ENCODE peak calls at places on chromosomes 7 and 10, in five cellular contexts. E is brain microvascular endothelial cell, Q is AG04450, A is uterus, X is GM23338. T is an unnamed sample.

GRCh38 chr10:102208311-102209035 is 17.6 kb upstream of the ELOVL3 start:
- DNase-seq in E (no peak), Q (no peak), A (no peak), X (no peak), T (no peak)

GRCh38 chr10:17053061-17053460 is 76.5 kb downstream of the CUBN start:
- DNase-seq in E (no peak), Q (no peak), A (no peak), X (no peak), T (no peak)

GRCh38 chr7:31917256-31917655 is 153.0 kb downstream of the PDE1C start:
- DNase-seq in E (no peak), Q (no peak), A (no peak), X (no peak), T (no peak)

GRCh38 chr10:131819241-131820072 is 81.4 kb upstream of the PPP2R2D start:
- DNase-seq in E (no peak), Q (no peak), A (no peak), X (no peak), T (no peak)

GRCh38 chr10:11373626-11374310 is 237.7 kb downstream of the USP6NL start:
- DNase-seq in E (no peak), Q (no peak), A (no peak), X (no peak), T (no peak)

GRCh38 chr10:18179901-18180300 is 39.7 kb downstream of the CACNB2 start:
- DNase-seq in E (peak), Q (no peak), A (peak), X (no peak), T (peak)

GRCh38 chr7:106283831-106284515 is 810 bp downstream of the NAMPT start:
- DNase-seq in E (peak), Q (no peak), A (peak), X (peak), T (peak)

GRCh38 chr10:60480865-60481563 is 91.3 kb upstream of the ANK3 start:
- DNase-seq in E (peak), Q (peak), A (no peak), X (no peak), T (peak)

GRCh38 chr7:16091951-16092350 is 329.4 kb downstream of the CRPPA start:
- DNase-seq in E (no peak), Q (no peak), A (no peak), X (no peak), T (no peak)

GRCh38 chr7:10579561-10579960 is 394.1 kb upstream of the PHF14 start:
- DNase-seq in E (no peak), Q (no peak), A (no peak), X (no peak), T (no peak)

GRCh38 chr7:137755438-137755837 is 91.3 kb downstream of the DGKI start:
- DNase-seq in E (no peak), Q (no peak), A (no peak), X (no peak), T (no peak)

GRCh38 chr7:122901250-122901649 is 15.0 kb upstream of the CADPS2 start:
- DNase-seq in E (no peak), Q (no peak), A (no peak), X (no peak), T (no peak)

GRCh38 chr10:52318822-52319464 is 4.9 kb downstream of the DKK1 start:
- DNase-seq in E (peak), Q (peak), A (no peak), X (no peak), T (peak)

GRCh38 chr10:11610151-11610854 is 1.1 kb downstream of the USP6NL start:
- DNase-seq in E (no peak), Q (no peak), A (no peak), X (no peak), T (no peak)

GRCh38 chr10:13942030-13942429 is 355.3 kb downstream of the PRPF18 start:
- DNase-seq in E (no peak), Q (no peak), A (no peak), X (no peak), T (no peak)

GRCh38 chr7:6188395-6188794 is 84.0 kb downstream of the CYTH3 start:
- DNase-seq in E (no peak), Q (no peak), A (no peak), X (no peak), T (no peak)

GRCh38 chr10:13104697-13105096 is 4.7 kb downstream of the OPTN start:
- DNase-seq in E (no peak), Q (no peak), A (no peak), X (peak), T (no peak)

GRCh38 chr7:105219771-105220160 is 169.0 kb downstream of the SRPK2 start:
- DNase-seq in E (peak), Q (peak), A (no peak), X (no peak), T (peak)

GRCh38 chr7:14144538-14144937 is 155.1 kb upstream of the ETV1 start:
- DNase-seq in E (no peak), Q (no peak), A (no peak), X (no peak), T (no peak)

GRCh38 chr10:821322-821721 is 110.2 kb downstream of the LARP4B start:
- DNase-seq in E (no peak), Q (no peak), A (no peak), X (no peak), T (no peak)

GRCh38 chr10:91006752-91007346 is 86.0 kb upstream of the ANKRD1 start:
- DNase-seq in E (no peak), Q (no peak), A (no peak), X (no peak), T (no peak)

GRCh38 chr7:119936876-119937275 is 336.1 kb upstream of the KCND2 start:
- DNase-seq in E (no peak), Q (no peak), A (no peak), X (no peak), T (peak)
- H3K4me3 ChIP-seq in E (no peak), Q (no peak), A (no peak), X (no peak), T (no peak)

GRCh38 chr7:129170373-129171021 is 17.9 kb upstream of the SMO start:
- DNase-seq in E (no peak), Q (no peak), A (no peak), X (peak), T (no peak)
- H3K4me3 ChIP-seq in E (no peak), Q (no peak), A (no peak), X (peak), T (no peak)

GRCh38 chr7:33099154-33099940 is 9.9 kb downstream of the RP9 start:
- DNase-seq in E (no peak), Q (no peak), A (no peak), X (no peak), T (no peak)
- H3K4me3 ChIP-seq in E (no peak), Q (no peak), A (no peak), X (no peak), T (no peak)

GRCh38 chr10:46523881-46524470 is 32.5 kb downstream of the GPRIN2 start:
- DNase-seq in E (peak), Q (peak), A (peak), X (no peak), T (peak)

GRCh38 chr10:46525824-46526681 is 30.4 kb downstream of the GPRIN2 start:
- DNase-seq in E (no peak), Q (no peak), A (peak), X (no peak), T (no peak)

GRCh38 chr10:46524471-46525176 is 31.8 kb downstream of the GPRIN2 start:
- DNase-seq in E (peak), Q (peak), A (peak), X (no peak), T (peak)

GRCh38 chr10:46526682-46527038 is 29.8 kb downstream of the GPRIN2 start:
- DNase-seq in E (no peak), Q (no peak), A (peak), X (no peak), T (peak)

DNA sequence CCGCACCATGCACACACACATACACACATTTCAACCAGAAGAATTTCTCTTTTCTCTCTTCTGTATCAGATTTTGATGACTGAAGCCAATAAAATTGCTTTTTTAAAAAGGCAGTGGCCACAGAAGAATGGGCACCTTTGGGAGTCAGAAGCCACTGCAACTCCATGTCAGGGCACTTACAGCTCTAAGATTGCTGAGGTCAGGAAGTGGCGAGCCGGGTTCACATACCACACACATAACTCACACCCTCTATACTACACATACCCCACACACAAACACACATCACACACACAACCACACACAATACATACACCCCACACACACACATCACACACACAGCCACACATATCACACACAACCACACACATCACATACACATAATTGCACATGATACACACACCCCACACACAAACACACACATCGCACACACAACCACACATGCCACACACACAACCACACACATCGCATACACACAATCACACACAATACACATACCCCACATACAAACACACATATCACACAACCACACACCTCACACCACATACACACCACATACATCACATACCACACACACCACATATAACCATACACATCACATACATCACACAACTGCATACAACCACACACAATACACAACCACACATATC is 31.2 kb downstream of the GPRIN2 start:
- DNase-seq in E (peak), Q (peak), A (peak), X (no peak), T (peak)
- H3K4me3 ChIP-seq in E (no peak), Q (no peak), A (no peak), X (no peak), T (no peak)

DNA sequence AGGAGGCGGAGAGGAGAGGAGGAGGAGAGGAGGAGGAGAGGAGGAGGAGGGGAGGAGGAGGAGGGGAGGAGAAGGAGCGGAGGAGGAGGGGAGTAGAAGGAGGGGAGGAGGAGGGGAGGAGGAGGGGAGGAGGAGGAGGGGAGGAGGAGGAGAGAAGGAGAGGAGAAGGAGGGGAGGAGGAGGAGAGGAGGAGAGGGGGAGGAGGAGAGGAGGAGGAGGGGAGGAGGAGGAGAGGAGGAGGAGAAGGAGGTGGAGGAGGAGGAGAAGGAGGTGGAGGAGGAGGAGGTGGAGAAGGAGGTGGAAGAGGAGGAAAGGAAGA is 15.5 kb upstream of the CRCP start:
- DNase-seq in E (no peak), Q (no peak), A (peak), X (no peak), T (no peak)
- H3K4me3 ChIP-seq in E (no peak), Q (no peak), A (no peak), X (no peak), T (peak)

DNA sequence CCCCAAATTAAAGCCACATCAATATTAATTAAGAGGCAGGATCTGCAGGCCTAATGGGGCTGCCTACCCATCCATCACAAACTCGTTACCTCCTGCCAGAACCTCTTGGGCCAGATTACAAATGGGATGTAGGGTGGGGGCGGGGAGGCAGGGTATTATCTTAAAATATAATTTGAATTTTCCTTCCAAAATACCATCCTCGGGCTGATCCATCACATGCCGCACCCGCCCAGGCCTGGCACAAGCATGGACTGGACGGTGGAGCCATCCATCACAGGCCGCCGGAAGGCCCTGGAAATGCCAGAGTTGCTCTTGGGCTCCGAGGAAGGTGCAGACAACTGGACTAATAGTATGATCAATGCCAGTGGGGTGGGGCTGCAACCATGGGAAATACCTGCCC is 212.8 kb downstream of the GRID1 start:
- DNase-seq in E (no peak), Q (no peak), A (no peak), X (no peak), T (no peak)
- H3K4me3 ChIP-seq in E (no peak), Q (no peak), A (no peak), X (no peak), T (no peak)

T was measured in foreskin fibroblast.